ENCODE peak calls at places on chromosomes 13 and 19, in four cellular contexts. E is sigmoid colon, F is neural crest cell, I is GM20000. M is an unnamed sample.

GRCh38 chr19:11092181-11092538 is 2.9 kb downstream of the LDLR start:
- DNase-seq in E (no peak), F (no peak), I (peak), M (no peak)

GRCh38 chr13:73880365-73880764 is 253.8 kb downstream of the KLF12 start:
- DNase-seq in E (no peak), F (no peak), I (no peak), M (no peak)

GRCh38 chr13:57345526-57345925 is 178.5 kb downstream of the PRR20E start:
- DNase-seq in E (no peak), F (no peak), I (no peak), M (no peak)

GRCh38 chr13:112445411-112446271 is 69.5 kb downstream of the SPACA7 start:
- DNase-seq in E (peak), F (no peak), I (no peak), M (no peak)

GRCh38 chr19:52474351-52475127 is 21.2 kb downstream of the ZNF578 start:
- DNase-seq in E (no peak), F (no peak), I (no peak), M (no peak)

GRCh38 chr13:25973576-25973975 is 78.2 kb downstream of the SHISA2 start:
- DNase-seq in E (no peak), F (no peak), I (no peak), M (no peak)

GRCh38 chr13:97018029-97018819 is 23.9 kb upstream of the OXGR1 start:
- DNase-seq in E (no peak), F (peak), I (peak), M (peak)

GRCh38 chr13:110812111-110812868 is 98.8 kb downstream of the ING1 start:
- DNase-seq in E (no peak), F (no peak), I (no peak), M (no peak)

GRCh38 chr19:812049-812816 is 9.5 kb downstream of the PLPPR3 start:
- DNase-seq in E (no peak), F (no peak), I (peak), M (no peak)

GRCh38 chr19:49450405-49450804 is 1.2 kb downstream of the PIH1D1 start:
- DNase-seq in E (no peak), F (no peak), I (no peak), M (no peak)

DNA sequence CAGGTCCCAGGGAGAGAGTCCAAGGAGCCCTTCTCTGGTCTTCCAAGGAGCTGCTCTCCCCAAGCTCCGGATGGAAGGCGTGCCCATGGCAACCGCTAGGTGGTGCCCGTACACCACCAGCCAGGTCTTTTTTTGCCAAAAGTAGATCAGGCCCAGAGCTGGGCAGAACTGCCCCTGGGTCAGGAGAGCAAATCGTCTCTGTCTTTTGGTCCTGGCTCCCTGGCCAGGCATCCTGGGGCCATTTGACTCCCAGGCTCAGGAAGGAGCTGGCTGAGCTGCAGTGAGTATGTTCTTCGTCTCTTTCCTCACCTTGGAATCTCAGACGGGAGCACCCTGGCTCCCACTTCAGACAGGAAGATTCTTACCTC is 24.6 kb upstream of the BCL3 start:
- DNase-seq in E (peak), F (peak), I (peak), M (peak)
- TF ChIP-seq CTCF in E (peak), F (peak), I (peak), M (peak)

GRCh38 chr13:113821847-113822246 is 42.0 kb downstream of the GAS6 start:
- DNase-seq in E (no peak), F (no peak), I (no peak), M (no peak)

GRCh38 chr13:113819731-113820715 is 43.9 kb downstream of the GAS6 start:
- DNase-seq in E (no peak), F (no peak), I (no peak), M (no peak)

GRCh38 chr13:113819341-113819730 is 44.5 kb downstream of the GAS6 start:
- DNase-seq in E (no peak), F (no peak), I (no peak), M (no peak)

GRCh38 chr13:113822266-113822665 is 41.6 kb downstream of the GAS6 start:
- DNase-seq in E (no peak), F (no peak), I (no peak), M (no peak)

GRCh38 chr13:113820813-113821651 is 42.8 kb downstream of the GAS6 start:
- DNase-seq in E (peak), F (no peak), I (no peak), M (no peak)
- TF ChIP-seq CTCF in E (no peak), F (no peak), I (no peak), M (no peak)

DNA sequence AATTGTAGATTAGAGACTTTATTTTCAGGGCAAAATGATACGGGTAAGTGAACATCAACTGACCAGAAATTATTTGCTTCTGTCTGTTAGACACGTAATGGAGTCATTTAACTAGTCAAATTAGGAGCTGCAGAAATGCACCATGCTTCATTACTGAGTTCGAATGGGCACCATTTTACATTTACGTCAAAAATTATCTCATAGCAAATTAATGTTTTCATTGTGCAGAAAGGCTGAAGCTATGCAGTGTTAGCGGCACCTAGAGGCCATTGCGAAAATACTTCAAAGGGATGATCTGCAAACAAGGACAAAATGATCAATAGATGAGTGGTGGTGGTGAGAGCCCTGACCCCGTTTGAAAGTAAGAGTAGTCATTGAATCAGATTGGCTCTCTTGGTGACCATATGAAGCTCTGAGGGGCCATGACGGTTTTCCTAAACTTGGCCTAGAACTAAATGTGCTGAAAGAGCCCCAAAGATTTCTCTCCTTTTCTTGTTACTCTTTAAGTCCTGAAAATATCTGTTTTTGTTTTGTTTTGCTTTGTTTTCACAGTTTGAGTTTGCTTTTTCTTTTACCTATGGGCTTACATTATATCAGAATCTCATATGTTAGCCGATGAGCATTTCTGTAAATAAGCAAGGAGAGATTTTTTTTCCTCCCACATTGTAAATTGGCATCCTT is 277.9 kb downstream of the ZNF536 start:
- DNase-seq in E (no peak), F (peak), I (peak), M (peak)
- TF ChIP-seq CTCF in E (peak), F (peak), I (peak), M (peak)

GRCh38 chr13:39037410-39037879 is 444 bp downstream of the PROSER1 start:
- DNase-seq in E (peak), F (no peak), I (no peak), M (no peak)
- TF ChIP-seq CTCF in E (no peak), F (no peak), I (no peak), M (no peak)

DNA sequence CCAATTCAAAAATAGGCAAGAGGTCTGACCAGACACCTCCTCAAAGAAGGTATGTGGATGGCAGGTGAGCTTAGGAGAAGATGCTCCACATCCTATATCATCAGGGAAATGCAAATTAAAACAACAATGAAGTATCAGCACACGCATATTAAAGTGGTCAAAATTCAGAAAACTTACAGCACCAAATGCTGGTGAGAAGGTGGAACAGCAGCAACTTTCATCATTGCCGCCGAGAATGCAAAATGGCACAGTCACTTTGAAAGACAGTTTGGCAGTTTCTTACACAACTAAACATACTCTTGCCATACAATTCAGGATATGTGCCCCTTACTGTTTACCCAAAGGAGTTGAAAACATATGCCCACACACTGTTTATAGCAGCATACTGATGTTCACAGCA is 22.4 kb downstream of the OR10H4 start:
- DNase-seq in E (no peak), F (no peak), I (no peak), M (no peak)
- TF ChIP-seq CTCF in E (no peak), F (no peak), I (no peak), M (no peak)

GRCh38 chr19:37551123-37551993 is 43.2 kb downstream of the ZNF571 start:
- DNase-seq in E (no peak), F (no peak), I (peak), M (peak)
- TF ChIP-seq CTCF in E (no peak), F (no peak), I (peak), M (peak)

DNA sequence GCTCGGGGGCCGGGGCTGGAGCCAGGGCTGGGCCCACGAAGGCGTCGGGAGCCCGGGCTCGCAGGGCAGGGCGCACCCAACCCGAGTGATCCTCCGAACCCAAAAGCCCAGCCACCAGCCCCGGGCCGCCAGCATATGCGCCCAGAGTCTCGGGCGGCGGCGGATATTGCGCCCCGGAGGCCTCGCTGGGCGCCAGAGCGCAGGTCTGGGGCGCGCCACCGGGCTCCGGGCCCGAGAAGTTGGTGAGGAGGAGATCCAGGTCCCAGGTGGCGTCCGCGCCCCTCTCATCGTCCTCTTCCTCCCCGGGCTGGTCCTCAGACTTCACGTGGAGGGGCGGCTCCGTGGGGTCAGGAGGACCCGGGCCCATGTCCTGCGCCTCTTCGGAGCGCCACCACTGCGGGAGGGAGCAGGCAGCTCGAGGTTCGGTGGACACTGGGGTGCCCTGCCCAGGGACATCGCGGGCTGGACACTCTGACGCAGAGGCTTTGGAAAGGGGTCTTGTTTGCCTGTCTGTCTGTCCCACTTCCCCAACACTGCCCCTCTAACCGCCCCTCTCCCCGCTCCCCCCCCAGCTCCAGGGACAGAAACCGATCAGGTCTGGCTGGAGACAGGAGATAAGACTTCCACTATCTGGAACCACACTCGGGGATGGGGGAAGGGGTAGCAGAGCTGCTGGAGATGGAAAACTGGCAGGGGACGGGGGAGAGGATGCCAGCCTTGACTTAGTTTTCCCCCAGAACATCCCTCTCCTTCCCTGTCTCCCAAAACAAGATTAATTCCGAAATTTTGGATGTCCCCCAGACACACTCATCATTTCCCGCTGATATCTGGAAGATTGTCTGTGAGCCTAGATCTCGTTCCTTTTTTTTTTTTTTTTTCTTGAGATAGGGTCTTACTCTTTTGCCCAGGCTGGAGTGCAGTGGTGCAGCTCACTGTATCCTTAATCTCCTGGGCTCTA is 973 bp downstream of the KLF1 start:
- DNase-seq in E (no peak), F (no peak), I (no peak), M (no peak)
- TF ChIP-seq CTCF in E (no peak), F (no peak), I (no peak), M (no peak)

GRCh38 chr13:92574499-92574898 is 652.1 kb upstream of the GPC6 start:
- DNase-seq in E (no peak), F (no peak), I (no peak), M (no peak)

GRCh38 chr13:92578358-92578757 is 648.2 kb upstream of the GPC6 start:
- DNase-seq in E (no peak), F (no peak), I (no peak), M (no peak)

GRCh38 chr13:92575782-92576181 is 650.8 kb upstream of the GPC6 start:
- DNase-seq in E (no peak), F (no peak), I (no peak), M (no peak)

GRCh38 chr13:92572190-92572589 is 654.4 kb upstream of the GPC6 start:
- DNase-seq in E (no peak), F (no peak), I (no peak), M (no peak)

GRCh38 chr13:92573467-92574057 is 653.0 kb upstream of the GPC6 start:
- DNase-seq in E (no peak), F (no peak), I (peak), M (no peak)
- TF ChIP-seq CTCF in E (no peak), F (peak), I (no peak), M (no peak)

GRCh38 chr13:52450793-52451116 is 321 bp upstream of the VPS36 start:
- DNase-seq in E (no peak), F (no peak), I (no peak), M (no peak)
- TF ChIP-seq CTCF in E (peak), F (no peak), I (no peak), M (no peak)